ENCODE peak calls at places on chromosome 13, in five cellular contexts. One of them, this sample, is unnamed.

GRCh38 chr13:114234645-114235421 is at the start of gene CDC16:
- DNase-seq in choroid plexus epithelial cell: peak; percentile 91
- DNase-seq in astrocyte of the spinal cord: peak; percentile 90
- DNase-seq in WERI-Rb-1: peak; percentile 100
- DNase-seq in omental fat pad: peak; percentile 79
- DNase-seq in this sample: peak; percentile 85

GRCh38 chr13:47256618-47257017 is 359.8 kb upstream of the HTR2A start:
- DNase-seq in choroid plexus epithelial cell: peak; percentile 23
- DNase-seq in astrocyte of the spinal cord: peak; percentile 71
- DNase-seq in WERI-Rb-1: no peak
- DNase-seq in omental fat pad: no peak
- DNase-seq in this sample: no peak

GRCh38 chr13:106139407-106139806 is 396.1 kb downstream of the EFNB2 start:
- DNase-seq in choroid plexus epithelial cell: peak; percentile 80
- DNase-seq in astrocyte of the spinal cord: no peak
- DNase-seq in WERI-Rb-1: no peak
- DNase-seq in omental fat pad: no peak
- DNase-seq in this sample: no peak

GRCh38 chr13:113216165-113217056 is 7.0 kb downstream of the CUL4A start:
- DNase-seq in choroid plexus epithelial cell: peak; percentile 63
- DNase-seq in astrocyte of the spinal cord: peak; percentile 86
- DNase-seq in WERI-Rb-1: no peak
- DNase-seq in omental fat pad: no peak
- DNase-seq in this sample: peak; percentile 37

GRCh38 chr13:30033681-30034447 is 183.4 kb upstream of the UBL3 start:
- DNase-seq in choroid plexus epithelial cell: peak; percentile 39
- DNase-seq in astrocyte of the spinal cord: peak; percentile 92
- DNase-seq in WERI-Rb-1: no peak
- DNase-seq in omental fat pad: no peak
- DNase-seq in this sample: no peak

GRCh38 chr13:41580345-41580744 is 123.0 kb downstream of the RGCC start:
- DNase-seq in choroid plexus epithelial cell: no peak
- DNase-seq in astrocyte of the spinal cord: no peak
- DNase-seq in WERI-Rb-1: no peak
- DNase-seq in omental fat pad: no peak
- DNase-seq in this sample: no peak

GRCh38 chr13:101481421-101481820 is 28.9 kb downstream of the ITGBL1 start:
- DNase-seq in choroid plexus epithelial cell: no peak
- DNase-seq in astrocyte of the spinal cord: no peak
- DNase-seq in WERI-Rb-1: no peak
- DNase-seq in omental fat pad: no peak
- DNase-seq in this sample: no peak

GRCh38 chr13:48069573-48069972 is 25.3 kb downstream of the MED4 start:
- DNase-seq in choroid plexus epithelial cell: no peak
- DNase-seq in astrocyte of the spinal cord: no peak
- DNase-seq in WERI-Rb-1: no peak
- DNase-seq in omental fat pad: no peak
- DNase-seq in this sample: no peak

GRCh38 chr13:112069063-112069726 is 2.2 kb downstream of the SOX1 start:
- DNase-seq in choroid plexus epithelial cell: no peak
- DNase-seq in astrocyte of the spinal cord: no peak
- DNase-seq in WERI-Rb-1: no peak
- DNase-seq in omental fat pad: no peak
- DNase-seq in this sample: no peak

GRCh38 chr13:55359067-55359466 is 1781.7 kb upstream of the PRR20A start:
- DNase-seq in choroid plexus epithelial cell: no peak
- DNase-seq in astrocyte of the spinal cord: no peak
- DNase-seq in WERI-Rb-1: no peak
- DNase-seq in omental fat pad: no peak
- DNase-seq in this sample: no peak

GRCh38 chr13:113453962-113454361 is 674 bp upstream of the ADPRHL1 start:
- DNase-seq in choroid plexus epithelial cell: peak; percentile 29
- DNase-seq in astrocyte of the spinal cord: peak; percentile 42
- DNase-seq in WERI-Rb-1: peak; percentile 5
- DNase-seq in omental fat pad: no peak
- DNase-seq in this sample: no peak

GRCh38 chr13:113307491-113307890 is 10.5 kb downstream of the LAMP1 start:
- DNase-seq in choroid plexus epithelial cell: no peak
- DNase-seq in astrocyte of the spinal cord: no peak
- DNase-seq in WERI-Rb-1: no peak
- DNase-seq in omental fat pad: no peak
- DNase-seq in this sample: no peak

GRCh38 chr13:30576528-30576927 is 41.2 kb upstream of the USPL1 start:
- DNase-seq in choroid plexus epithelial cell: peak; percentile 72
- DNase-seq in astrocyte of the spinal cord: peak; percentile 41
- DNase-seq in WERI-Rb-1: no peak
- DNase-seq in omental fat pad: no peak
- DNase-seq in this sample: no peak

GRCh38 chr13:48403151-48403631 is 9.7 kb downstream of the LPAR6 start:
- DNase-seq in choroid plexus epithelial cell: peak; percentile 62
- DNase-seq in astrocyte of the spinal cord: no peak
- DNase-seq in WERI-Rb-1: no peak
- DNase-seq in omental fat pad: no peak
- DNase-seq in this sample: no peak

GRCh38 chr13:100787899-100788298 is 113.3 kb upstream of the TMTC4 start:
- DNase-seq in choroid plexus epithelial cell: no peak
- DNase-seq in astrocyte of the spinal cord: no peak
- DNase-seq in WERI-Rb-1: no peak
- DNase-seq in omental fat pad: no peak
- DNase-seq in this sample: no peak

GRCh38 chr13:48265217-48265815 is 32.3 kb downstream of the ITM2B start:
- DNase-seq in choroid plexus epithelial cell: no peak
- DNase-seq in astrocyte of the spinal cord: no peak
- DNase-seq in WERI-Rb-1: no peak
- DNase-seq in omental fat pad: no peak
- DNase-seq in this sample: no peak

GRCh38 chr13:29537736-29538624 is 57.5 kb downstream of the SLC7A1 start:
- DNase-seq in choroid plexus epithelial cell: no peak
- DNase-seq in astrocyte of the spinal cord: no peak
- DNase-seq in WERI-Rb-1: no peak
- DNase-seq in omental fat pad: no peak
- DNase-seq in this sample: no peak

GRCh38 chr13:85990397-85990796 is 191.2 kb upstream of the SLITRK6 start:
- DNase-seq in choroid plexus epithelial cell: no peak
- DNase-seq in astrocyte of the spinal cord: no peak
- DNase-seq in WERI-Rb-1: no peak
- DNase-seq in omental fat pad: no peak
- DNase-seq in this sample: no peak

GRCh38 chr13:98144501-98145350 is 1.8 kb downstream of the FARP1 start:
- DNase-seq in choroid plexus epithelial cell: peak; percentile 63
- DNase-seq in astrocyte of the spinal cord: peak; percentile 60
- DNase-seq in WERI-Rb-1: peak; percentile 80
- DNase-seq in omental fat pad: no peak
- DNase-seq in this sample: no peak

GRCh38 chr13:22801402-22802003 is 379.3 kb upstream of the SGCG start:
- DNase-seq in choroid plexus epithelial cell: peak; percentile 5
- DNase-seq in astrocyte of the spinal cord: no peak
- DNase-seq in WERI-Rb-1: no peak
- DNase-seq in omental fat pad: no peak
- DNase-seq in this sample: no peak

GRCh38 chr13:79862515-79862914 is 381.6 kb downstream of the NDFIP2 start:
- DNase-seq in choroid plexus epithelial cell: no peak
- DNase-seq in astrocyte of the spinal cord: no peak
- DNase-seq in WERI-Rb-1: no peak
- DNase-seq in omental fat pad: no peak
- DNase-seq in this sample: no peak

GRCh38 chr13:27177852-27178251 is 6.2 kb upstream of the USP12 start:
- DNase-seq in choroid plexus epithelial cell: no peak
- DNase-seq in astrocyte of the spinal cord: no peak
- DNase-seq in WERI-Rb-1: peak; percentile 40
- DNase-seq in omental fat pad: no peak
- DNase-seq in this sample: no peak
- TF ChIP-seq CTCF in choroid plexus epithelial cell: no peak
- TF ChIP-seq CTCF in astrocyte of the spinal cord: no peak
- TF ChIP-seq CTCF in WERI-Rb-1: peak; percentile 73
- TF ChIP-seq CTCF in omental fat pad: no peak
- TF ChIP-seq CTCF in this sample: no peak

DNA sequence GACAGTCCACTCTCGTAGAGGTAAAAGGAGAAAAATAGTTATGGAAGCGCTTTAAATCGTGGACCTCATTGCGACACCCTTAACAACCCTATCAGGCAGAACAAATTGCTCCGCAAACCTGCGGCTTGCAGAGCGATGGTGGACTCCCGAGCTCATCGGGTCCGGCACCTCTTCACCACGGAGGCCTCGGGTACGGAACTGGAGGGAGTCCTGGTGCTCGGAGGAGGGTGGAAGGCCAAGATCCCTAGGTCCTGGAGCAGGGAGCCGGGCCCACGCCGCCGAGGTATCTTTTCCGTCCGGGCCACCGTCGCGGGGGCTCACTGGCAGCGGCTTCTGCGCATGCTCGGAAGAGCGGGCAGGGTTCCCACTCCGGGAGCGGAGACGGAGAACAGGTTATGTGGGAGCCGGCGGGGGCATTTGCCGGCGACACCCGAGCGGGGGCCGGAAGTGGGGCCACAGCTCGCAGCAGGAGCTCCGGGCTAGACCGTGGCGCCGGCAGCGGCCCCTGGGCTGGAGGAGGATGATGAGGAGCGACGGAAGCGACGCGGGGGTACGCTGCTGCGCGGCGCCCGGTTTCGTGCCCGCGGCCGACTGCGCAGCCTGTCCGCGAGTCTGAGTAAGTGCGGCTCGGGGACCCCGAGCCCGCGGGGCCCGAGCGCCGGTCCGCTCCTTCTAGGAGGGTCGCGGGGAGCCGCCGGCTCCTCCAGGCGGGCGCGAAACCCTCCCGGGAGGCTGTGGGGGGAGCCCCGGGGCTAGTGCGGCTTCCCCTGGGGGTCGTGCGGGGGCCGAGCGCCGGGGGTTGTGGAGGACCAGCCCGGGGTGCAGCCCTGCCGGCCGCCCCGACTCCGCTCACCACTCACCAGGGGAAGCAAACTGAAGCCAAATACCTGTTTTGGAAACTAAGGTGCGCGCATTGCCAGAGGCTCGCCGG is at the start of gene ABHD13:
- DNase-seq in choroid plexus epithelial cell: peak; percentile 87
- DNase-seq in astrocyte of the spinal cord: peak; percentile 94
- DNase-seq in WERI-Rb-1: peak; percentile 99
- DNase-seq in omental fat pad: peak; percentile 67
- DNase-seq in this sample: peak; percentile 86
- TF ChIP-seq CTCF in choroid plexus epithelial cell: no peak
- TF ChIP-seq CTCF in astrocyte of the spinal cord: no peak
- TF ChIP-seq CTCF in WERI-Rb-1: no peak
- TF ChIP-seq CTCF in omental fat pad: no peak
- TF ChIP-seq CTCF in this sample: no peak

DNA sequence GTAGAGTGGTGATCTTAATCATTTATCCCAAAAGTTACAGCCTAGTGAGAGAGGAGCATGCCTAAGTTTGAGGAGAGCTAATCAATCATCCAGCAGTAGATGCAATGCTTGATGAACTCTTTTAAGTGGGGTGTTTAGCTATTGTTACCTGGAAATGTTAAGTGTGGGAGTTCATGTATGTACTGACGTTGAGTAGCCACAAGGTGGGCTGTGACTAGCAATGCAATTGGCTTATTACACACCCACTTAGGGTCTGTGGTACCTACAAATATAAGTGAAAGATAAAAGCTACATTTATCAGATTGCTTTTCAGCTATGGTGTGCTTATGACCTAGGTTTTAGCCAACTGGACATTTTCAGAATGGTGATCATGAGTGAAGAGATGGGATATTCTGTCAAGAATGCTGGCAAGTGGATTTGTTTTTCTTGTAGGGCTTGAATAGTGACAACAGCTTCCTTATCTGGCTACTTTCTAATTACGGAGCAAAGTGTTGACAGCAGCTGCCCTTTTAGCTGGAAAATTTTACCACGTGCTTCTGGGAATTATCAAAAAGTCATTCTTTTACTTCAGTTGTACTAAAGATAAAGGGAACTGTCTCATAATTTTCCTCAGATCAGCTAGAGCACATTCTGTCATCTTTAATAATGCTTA is 170.6 kb downstream of the POSTN start:
- DNase-seq in choroid plexus epithelial cell: no peak
- DNase-seq in astrocyte of the spinal cord: no peak
- DNase-seq in WERI-Rb-1: no peak
- DNase-seq in omental fat pad: no peak
- DNase-seq in this sample: no peak
- TF ChIP-seq CTCF in choroid plexus epithelial cell: peak; percentile 9
- TF ChIP-seq CTCF in astrocyte of the spinal cord: no peak
- TF ChIP-seq CTCF in WERI-Rb-1: no peak
- TF ChIP-seq CTCF in omental fat pad: no peak
- TF ChIP-seq CTCF in this sample: no peak

GRCh38 chr13:31797154-31797775 is 57.9 kb downstream of the RXFP2 start:
- DNase-seq in choroid plexus epithelial cell: peak; percentile 54
- DNase-seq in astrocyte of the spinal cord: peak; percentile 57
- DNase-seq in WERI-Rb-1: no peak
- DNase-seq in omental fat pad: no peak
- DNase-seq in this sample: no peak
- TF ChIP-seq CTCF in choroid plexus epithelial cell: peak; percentile 54
- TF ChIP-seq CTCF in astrocyte of the spinal cord: peak; percentile 37
- TF ChIP-seq CTCF in WERI-Rb-1: no peak
- TF ChIP-seq CTCF in omental fat pad: no peak
- TF ChIP-seq CTCF in this sample: no peak

DNA sequence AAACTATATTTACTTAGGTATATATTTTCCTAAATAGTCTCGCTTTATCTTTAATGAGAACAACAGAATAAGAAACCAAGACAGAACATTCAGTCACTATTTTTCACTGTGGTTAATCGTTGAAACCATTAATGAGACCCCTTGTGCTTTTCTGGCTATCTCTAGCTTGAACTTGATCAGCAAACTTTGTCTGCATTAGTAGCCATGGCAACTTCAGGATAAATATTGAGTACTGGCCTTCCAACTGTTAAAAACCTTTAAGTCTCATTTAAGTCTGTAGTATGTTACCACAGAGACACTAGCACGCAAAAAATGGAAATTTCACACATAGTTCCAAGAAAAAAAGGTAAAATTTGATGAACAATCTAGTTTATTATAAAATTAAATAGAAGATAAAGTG is 946.0 kb downstream of the SLITRK5 start:
- DNase-seq in choroid plexus epithelial cell: no peak
- DNase-seq in astrocyte of the spinal cord: no peak
- DNase-seq in WERI-Rb-1: no peak
- DNase-seq in omental fat pad: no peak
- DNase-seq in this sample: no peak
- TF ChIP-seq CTCF in choroid plexus epithelial cell: no peak
- TF ChIP-seq CTCF in astrocyte of the spinal cord: no peak
- TF ChIP-seq CTCF in WERI-Rb-1: no peak
- TF ChIP-seq CTCF in omental fat pad: no peak
- TF ChIP-seq CTCF in this sample: no peak

DNA sequence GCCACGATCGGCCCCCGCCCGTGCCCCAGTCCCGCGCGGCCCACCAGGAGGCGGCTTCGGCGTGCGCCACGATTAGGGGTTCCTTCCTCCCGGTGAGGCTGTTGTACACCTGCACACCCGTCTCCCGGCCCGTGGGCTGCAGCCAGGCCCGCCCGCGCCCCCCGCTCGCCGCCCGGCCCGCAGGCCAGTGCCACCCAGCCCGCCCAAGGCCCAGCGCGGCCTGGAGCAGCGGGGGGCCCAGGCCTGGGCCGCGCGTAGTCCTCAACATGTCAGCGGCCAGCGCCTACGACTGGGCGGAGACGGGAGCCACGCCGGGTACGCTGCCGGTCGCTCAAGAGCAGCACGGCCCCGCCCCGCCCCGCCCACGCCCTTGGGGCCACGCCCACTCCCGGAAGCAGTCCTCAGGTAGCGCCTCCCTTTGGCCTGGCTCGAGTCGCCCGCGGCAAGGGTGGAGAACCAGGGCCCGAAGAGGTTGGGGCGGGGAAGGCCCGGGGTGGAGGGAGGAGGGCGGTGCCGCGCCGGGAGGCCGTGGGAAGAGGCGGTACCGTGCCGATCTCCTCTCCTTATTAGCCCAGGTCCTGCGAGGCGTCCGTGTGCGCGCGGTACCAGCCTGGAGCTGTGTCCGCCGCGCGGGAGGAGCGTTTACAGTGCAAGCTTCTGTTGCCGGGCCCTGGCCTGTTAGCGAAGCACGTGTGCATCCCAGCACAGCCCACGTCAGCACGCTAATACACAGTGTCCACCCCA is at the start of gene CARS2:
- DNase-seq in choroid plexus epithelial cell: peak; percentile 98
- DNase-seq in astrocyte of the spinal cord: peak; percentile 97
- DNase-seq in WERI-Rb-1: peak; percentile 100
- DNase-seq in omental fat pad: peak; percentile 87
- DNase-seq in this sample: peak; percentile 91
- TF ChIP-seq CTCF in choroid plexus epithelial cell: peak; percentile 16
- TF ChIP-seq CTCF in astrocyte of the spinal cord: no peak
- TF ChIP-seq CTCF in WERI-Rb-1: peak; percentile 27
- TF ChIP-seq CTCF in omental fat pad: no peak
- TF ChIP-seq CTCF in this sample: no peak